ENCODE peak calls at places on chromosomes 2 and 18, in six cellular contexts. One of them, this sample, is unnamed.

GRCh38 chr18:49055787-49056186 is 105.0 kb upstream of the SMAD7 start:
- DNase-seq in right lobe of liver: peak
- DNase-seq in Calu3: no peak
- DNase-seq in tibial nerve: peak
- DNase-seq in GM23338: no peak
- DNase-seq in fibroblast of pulmonary artery: peak
- DNase-seq in this sample: peak

GRCh38 chr2:241943961-241944575 is 74.5 kb downstream of the RTP5 start:
- DNase-seq in right lobe of liver: no peak
- DNase-seq in Calu3: no peak
- DNase-seq in tibial nerve: no peak
- DNase-seq in GM23338: no peak
- DNase-seq in fibroblast of pulmonary artery: no peak
- DNase-seq in this sample: no peak

GRCh38 chr2:204027105-204027504 is 90.5 kb downstream of the ICOS start:
- DNase-seq in right lobe of liver: no peak
- DNase-seq in Calu3: no peak
- DNase-seq in tibial nerve: no peak
- DNase-seq in GM23338: no peak
- DNase-seq in fibroblast of pulmonary artery: peak
- DNase-seq in this sample: no peak

GRCh38 chr18:61589053-61589723 is 256.0 kb downstream of the CDH20 start:
- DNase-seq in right lobe of liver: no peak
- DNase-seq in Calu3: no peak
- DNase-seq in tibial nerve: no peak
- DNase-seq in GM23338: no peak
- DNase-seq in fibroblast of pulmonary artery: no peak
- DNase-seq in this sample: no peak

GRCh38 chr18:10560457-10561045 is 34.7 kb downstream of the NAPG start:
- DNase-seq in right lobe of liver: peak
- DNase-seq in Calu3: peak
- DNase-seq in tibial nerve: peak
- DNase-seq in GM23338: peak
- DNase-seq in fibroblast of pulmonary artery: peak
- DNase-seq in this sample: no peak

GRCh38 chr18:78805840-78806239 is 173.8 kb upstream of the SALL3 start:
- DNase-seq in right lobe of liver: no peak
- DNase-seq in Calu3: no peak
- DNase-seq in tibial nerve: no peak
- DNase-seq in GM23338: no peak
- DNase-seq in fibroblast of pulmonary artery: no peak
- DNase-seq in this sample: peak

GRCh38 chr18:37564796-37565137 is 831 bp downstream of the CELF4 start:
- DNase-seq in right lobe of liver: no peak
- DNase-seq in Calu3: peak
- DNase-seq in tibial nerve: peak
- DNase-seq in GM23338: peak
- DNase-seq in fibroblast of pulmonary artery: peak
- DNase-seq in this sample: peak

GRCh38 chr2:201513271-201513670 is 61.7 kb downstream of the STRADB start:
- DNase-seq in right lobe of liver: no peak
- DNase-seq in Calu3: no peak
- DNase-seq in tibial nerve: no peak
- DNase-seq in GM23338: no peak
- DNase-seq in fibroblast of pulmonary artery: no peak
- DNase-seq in this sample: no peak

GRCh38 chr18:10661333-10661732 is 135.5 kb downstream of the NAPG start:
- DNase-seq in right lobe of liver: no peak
- DNase-seq in Calu3: peak
- DNase-seq in tibial nerve: peak
- DNase-seq in GM23338: no peak
- DNase-seq in fibroblast of pulmonary artery: peak
- DNase-seq in this sample: no peak

GRCh38 chr2:136116111-136116812 is 1.7 kb downstream of the CXCR4 start:
- DNase-seq in right lobe of liver: peak
- DNase-seq in Calu3: peak
- DNase-seq in tibial nerve: peak
- DNase-seq in GM23338: peak
- DNase-seq in fibroblast of pulmonary artery: peak
- DNase-seq in this sample: peak

GRCh38 chr2:46379213-46380037 is 82.2 kb downstream of the EPAS1 start:
- DNase-seq in right lobe of liver: no peak
- DNase-seq in Calu3: no peak
- DNase-seq in tibial nerve: no peak
- DNase-seq in GM23338: no peak
- DNase-seq in fibroblast of pulmonary artery: no peak
- DNase-seq in this sample: no peak

GRCh38 chr2:26588576-26588975 is 52.6 kb downstream of the CIB4 start:
- DNase-seq in right lobe of liver: no peak
- DNase-seq in Calu3: no peak
- DNase-seq in tibial nerve: no peak
- DNase-seq in GM23338: no peak
- DNase-seq in fibroblast of pulmonary artery: no peak
- DNase-seq in this sample: peak

GRCh38 chr2:154693941-154694340 is 4.6 kb upstream of the KCNJ3 start:
- DNase-seq in right lobe of liver: no peak
- DNase-seq in Calu3: no peak
- DNase-seq in tibial nerve: no peak
- DNase-seq in GM23338: no peak
- DNase-seq in fibroblast of pulmonary artery: no peak
- DNase-seq in this sample: no peak

GRCh38 chr2:74036450-74037175 is 51.9 kb downstream of the TET3 start:
- DNase-seq in right lobe of liver: no peak
- DNase-seq in Calu3: no peak
- DNase-seq in tibial nerve: no peak
- DNase-seq in GM23338: no peak
- DNase-seq in fibroblast of pulmonary artery: no peak
- DNase-seq in this sample: no peak

GRCh38 chr2:18445412-18446320 is 114.8 kb downstream of the RDH14 start:
- DNase-seq in right lobe of liver: no peak
- DNase-seq in Calu3: no peak
- DNase-seq in tibial nerve: peak
- DNase-seq in GM23338: no peak
- DNase-seq in fibroblast of pulmonary artery: peak
- DNase-seq in this sample: no peak

GRCh38 chr18:26376106-26376505 is 149.9 kb downstream of the TAF4B start:
- DNase-seq in right lobe of liver: no peak
- DNase-seq in Calu3: no peak
- DNase-seq in tibial nerve: no peak
- DNase-seq in GM23338: no peak
- DNase-seq in fibroblast of pulmonary artery: no peak
- DNase-seq in this sample: no peak

GRCh38 chr2:170766693-170767092 is 3.5 kb upstream of the ERICH2 start:
- DNase-seq in right lobe of liver: no peak
- DNase-seq in Calu3: no peak
- DNase-seq in tibial nerve: no peak
- DNase-seq in GM23338: peak
- DNase-seq in fibroblast of pulmonary artery: no peak
- DNase-seq in this sample: no peak

GRCh38 chr18:33578371-33579146 is 540 bp downstream of the ASXL3 start:
- DNase-seq in right lobe of liver: peak
- DNase-seq in Calu3: peak
- DNase-seq in tibial nerve: no peak
- DNase-seq in GM23338: peak
- DNase-seq in fibroblast of pulmonary artery: no peak
- DNase-seq in this sample: peak

GRCh38 chr18:68387246-68387645 is 327.7 kb downstream of the TMX3 start:
- DNase-seq in right lobe of liver: no peak
- DNase-seq in Calu3: no peak
- DNase-seq in tibial nerve: no peak
- DNase-seq in GM23338: no peak
- DNase-seq in fibroblast of pulmonary artery: no peak
- DNase-seq in this sample: no peak

GRCh38 chr18:36419913-36420531 is 122.5 kb downstream of the FHOD3 start:
- DNase-seq in right lobe of liver: no peak
- DNase-seq in Calu3: peak
- DNase-seq in tibial nerve: no peak
- DNase-seq in GM23338: peak
- DNase-seq in fibroblast of pulmonary artery: peak
- DNase-seq in this sample: no peak

GRCh38 chr2:191318037-191318728 is 73.0 kb downstream of the MYO1B start:
- DNase-seq in right lobe of liver: no peak
- DNase-seq in Calu3: no peak
- DNase-seq in tibial nerve: no peak
- DNase-seq in GM23338: no peak
- DNase-seq in fibroblast of pulmonary artery: peak
- DNase-seq in this sample: no peak

GRCh38 chr2:95514728-95515127 is 30.2 kb upstream of the TRIM43B start:
- DNase-seq in right lobe of liver: no peak
- DNase-seq in Calu3: no peak
- DNase-seq in tibial nerve: no peak
- DNase-seq in GM23338: no peak
- DNase-seq in fibroblast of pulmonary artery: no peak
- DNase-seq in this sample: no peak

GRCh38 chr2:11239718-11240462 is 84.6 kb downstream of the SLC66A3 start:
- DNase-seq in right lobe of liver: no peak
- DNase-seq in Calu3: no peak
- DNase-seq in tibial nerve: no peak
- DNase-seq in GM23338: no peak
- DNase-seq in fibroblast of pulmonary artery: peak
- DNase-seq in this sample: no peak

GRCh38 chr2:163420604-163421003 is 315.2 kb downstream of the FIGN start:
- DNase-seq in right lobe of liver: no peak
- DNase-seq in Calu3: no peak
- DNase-seq in tibial nerve: no peak
- DNase-seq in GM23338: no peak
- DNase-seq in fibroblast of pulmonary artery: no peak
- DNase-seq in this sample: no peak

GRCh38 chr2:13616656-13617055 is 899.9 kb downstream of the TRIB2 start:
- DNase-seq in right lobe of liver: no peak
- DNase-seq in Calu3: no peak
- DNase-seq in tibial nerve: no peak
- DNase-seq in GM23338: no peak
- DNase-seq in fibroblast of pulmonary artery: no peak
- DNase-seq in this sample: no peak

GRCh38 chr2:10009271-10009810 is 34.0 kb upstream of the KLF11 start:
- DNase-seq in right lobe of liver: peak
- DNase-seq in Calu3: no peak
- DNase-seq in tibial nerve: no peak
- DNase-seq in GM23338: no peak
- DNase-seq in fibroblast of pulmonary artery: no peak
- DNase-seq in this sample: peak

GRCh38 chr2:237132799-237133198 is 47.1 kb downstream of the COPS8 start:
- DNase-seq in right lobe of liver: no peak
- DNase-seq in Calu3: no peak
- DNase-seq in tibial nerve: no peak
- DNase-seq in GM23338: peak
- DNase-seq in fibroblast of pulmonary artery: no peak
- DNase-seq in this sample: no peak
- TF ChIP-seq CTCF in right lobe of liver: peak
- TF ChIP-seq CTCF in Calu3: peak
- TF ChIP-seq CTCF in tibial nerve: peak
- TF ChIP-seq CTCF in GM23338: peak
- TF ChIP-seq CTCF in fibroblast of pulmonary artery: peak
- TF ChIP-seq CTCF in this sample: peak

DNA sequence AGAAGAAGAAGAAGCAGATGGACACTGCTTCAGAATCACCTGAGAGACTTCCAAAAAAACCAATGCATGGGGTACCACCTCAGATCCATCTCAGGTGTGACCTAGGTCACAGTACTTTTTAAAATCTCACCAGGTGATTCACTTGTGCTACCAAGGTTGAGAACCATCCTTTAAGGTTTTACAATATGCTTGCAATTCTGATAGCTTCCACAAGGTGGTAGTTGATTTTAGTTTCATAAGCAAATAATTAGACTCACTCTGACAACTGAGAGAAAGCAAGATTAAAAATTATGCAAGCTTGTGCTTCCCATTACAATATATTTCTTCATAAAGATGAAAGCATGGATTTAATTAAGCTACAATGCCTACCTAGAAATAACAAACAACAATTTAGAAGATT is 355.1 kb downstream of the EN1 start:
- DNase-seq in right lobe of liver: no peak
- DNase-seq in Calu3: no peak
- DNase-seq in tibial nerve: no peak
- DNase-seq in GM23338: peak
- DNase-seq in fibroblast of pulmonary artery: peak
- DNase-seq in this sample: no peak
- TF ChIP-seq CTCF in right lobe of liver: peak
- TF ChIP-seq CTCF in Calu3: peak
- TF ChIP-seq CTCF in tibial nerve: no peak
- TF ChIP-seq CTCF in GM23338: peak
- TF ChIP-seq CTCF in fibroblast of pulmonary artery: peak
- TF ChIP-seq CTCF in this sample: peak

GRCh38 chr2:233498126-233498525 is 68.5 kb downstream of the USP40 start:
- DNase-seq in right lobe of liver: no peak
- DNase-seq in Calu3: no peak
- DNase-seq in tibial nerve: no peak
- DNase-seq in GM23338: no peak
- DNase-seq in fibroblast of pulmonary artery: no peak
- DNase-seq in this sample: no peak
- TF ChIP-seq CTCF in right lobe of liver: no peak
- TF ChIP-seq CTCF in Calu3: no peak
- TF ChIP-seq CTCF in tibial nerve: no peak
- TF ChIP-seq CTCF in GM23338: no peak
- TF ChIP-seq CTCF in fibroblast of pulmonary artery: no peak
- TF ChIP-seq CTCF in this sample: no peak

GRCh38 chr2:231039821-231040364 is 2.6 kb downstream of the C2orf72 start:
- DNase-seq in right lobe of liver: peak
- DNase-seq in Calu3: no peak
- DNase-seq in tibial nerve: no peak
- DNase-seq in GM23338: no peak
- DNase-seq in fibroblast of pulmonary artery: no peak
- DNase-seq in this sample: no peak

GRCh38 chr2:231039294-231039664 is 2.0 kb downstream of the C2orf72 start:
- DNase-seq in right lobe of liver: no peak
- DNase-seq in Calu3: no peak
- DNase-seq in tibial nerve: no peak
- DNase-seq in GM23338: no peak
- DNase-seq in fibroblast of pulmonary artery: no peak
- DNase-seq in this sample: no peak

GRCh38 chr2:231038483-231039293 is 1.4 kb downstream of the C2orf72 start:
- DNase-seq in right lobe of liver: no peak
- DNase-seq in Calu3: no peak
- DNase-seq in tibial nerve: no peak
- DNase-seq in GM23338: peak
- DNase-seq in fibroblast of pulmonary artery: no peak
- DNase-seq in this sample: no peak

GRCh38 chr2:231043796-231044195 is 6.5 kb downstream of the C2orf72 start:
- DNase-seq in right lobe of liver: no peak
- DNase-seq in Calu3: no peak
- DNase-seq in tibial nerve: no peak
- DNase-seq in GM23338: no peak
- DNase-seq in fibroblast of pulmonary artery: no peak
- DNase-seq in this sample: no peak

DNA sequence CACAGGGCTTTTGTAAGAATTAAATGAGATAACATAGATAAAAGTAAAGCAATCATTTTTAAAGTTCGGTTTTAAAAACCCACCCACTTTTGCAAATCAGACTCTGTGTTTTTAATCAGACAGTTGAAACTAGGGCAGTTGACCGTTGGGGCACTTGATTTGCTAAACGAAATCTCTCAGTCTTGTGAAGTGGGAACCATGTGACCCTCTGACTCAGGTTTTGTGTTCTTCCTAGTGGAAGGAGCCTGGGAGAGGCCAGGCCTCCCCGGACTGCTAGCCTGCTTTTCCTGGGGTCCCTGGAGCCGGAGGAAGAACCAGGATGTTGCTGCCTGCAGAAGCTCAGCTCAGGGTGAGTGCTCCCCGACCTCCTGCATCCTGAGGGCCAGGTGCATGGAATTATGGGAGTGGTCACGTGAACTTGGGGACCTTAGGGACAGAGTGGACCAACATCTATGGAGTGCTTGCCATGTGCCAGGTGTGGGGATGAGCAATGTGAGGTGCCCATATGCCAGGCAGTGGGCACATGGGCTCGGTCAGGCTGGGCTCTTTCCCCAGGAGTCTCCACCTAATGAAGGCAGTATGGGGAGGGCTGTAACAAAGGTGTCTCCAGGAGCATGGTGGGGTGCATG is 3.9 kb downstream of the C2orf72 start:
- DNase-seq in right lobe of liver: no peak
- DNase-seq in Calu3: no peak
- DNase-seq in tibial nerve: no peak
- DNase-seq in GM23338: no peak
- DNase-seq in fibroblast of pulmonary artery: no peak
- DNase-seq in this sample: no peak
- TF ChIP-seq CTCF in right lobe of liver: no peak
- TF ChIP-seq CTCF in Calu3: no peak
- TF ChIP-seq CTCF in tibial nerve: no peak
- TF ChIP-seq CTCF in GM23338: no peak
- TF ChIP-seq CTCF in fibroblast of pulmonary artery: no peak
- TF ChIP-seq CTCF in this sample: no peak